ENCODE peak calls at places on chromosome 22, in ten cellular contexts. One of them, this sample, is unnamed.
A peak's percentile ranks its signal among the peaks of the same experiment; 100 is the strongest.

GRCh38 chr22:43670545-43670944 is 141.6 kb downstream of the EFCAB6 start:
- DNase-seq in uterus: no peak
- DNase-seq in MM.1S: no peak
- DNase-seq in H1: no peak
- DNase-seq in adrenal gland: no peak
- DNase-seq in fibroblast of lung: no peak
- DNase-seq in thoracic aorta: no peak
- DNase-seq in psoas muscle: no peak
- DNase-seq in pancreas: no peak
- DNase-seq in stomach: no peak
- DNase-seq in this sample: no peak

GRCh38 chr22:19271856-19272535 is 19.5 kb downstream of the CLTCL1 start:
- DNase-seq in adrenal gland: peak; percentile 91
- DNase-seq in uterus: no peak
- DNase-seq in MM.1S: no peak
- DNase-seq in H1: peak; percentile 20
- DNase-seq in pancreas: no peak
- DNase-seq in fibroblast of lung: peak; percentile 74
- DNase-seq in psoas muscle: no peak
- DNase-seq in stomach: no peak
- DNase-seq in thoracic aorta: no peak
- DNase-seq in this sample: no peak

GRCh38 chr22:24753919-24754318 is 20.6 kb downstream of the PIWIL3 start:
- DNase-seq in uterus: no peak
- DNase-seq in fibroblast of lung: no peak
- DNase-seq in adrenal gland: peak; percentile 11
- DNase-seq in pancreas: no peak
- DNase-seq in psoas muscle: no peak
- DNase-seq in H1: no peak
- DNase-seq in MM.1S: no peak
- DNase-seq in thoracic aorta: no peak
- DNase-seq in stomach: no peak
- DNase-seq in this sample: no peak

GRCh38 chr22:19905619-19906276 is 35.8 kb upstream of the COMT start:
- DNase-seq in adrenal gland: no peak
- DNase-seq in H1: no peak
- DNase-seq in MM.1S: no peak
- DNase-seq in thoracic aorta: no peak
- DNase-seq in psoas muscle: no peak
- DNase-seq in fibroblast of lung: no peak
- DNase-seq in pancreas: no peak
- DNase-seq in uterus: no peak
- DNase-seq in stomach: no peak
- DNase-seq in this sample: no peak

GRCh38 chr22:31940506-31940905 is 3.8 kb upstream of the YWHAH start:
- DNase-seq in H1: no peak
- DNase-seq in stomach: no peak
- DNase-seq in uterus: no peak
- DNase-seq in adrenal gland: no peak
- DNase-seq in pancreas: no peak
- DNase-seq in fibroblast of lung: no peak
- DNase-seq in MM.1S: no peak
- DNase-seq in psoas muscle: no peak
- DNase-seq in thoracic aorta: no peak
- DNase-seq in this sample: no peak

GRCh38 chr22:27804683-27805297 is 3.2 kb upstream of the MN1 start:
- DNase-seq in uterus: peak; percentile 74
- DNase-seq in MM.1S: peak; percentile 28
- DNase-seq in pancreas: peak; percentile 82
- DNase-seq in H1: peak; percentile 86
- DNase-seq in adrenal gland: peak; percentile 79
- DNase-seq in thoracic aorta: no peak
- DNase-seq in psoas muscle: peak; percentile 67
- DNase-seq in fibroblast of lung: peak; percentile 58
- DNase-seq in stomach: peak; percentile 75
- DNase-seq in this sample: peak; percentile 70

GRCh38 chr22:31629741-31630184 is 32.3 kb downstream of the PISD start:
- DNase-seq in stomach: no peak
- DNase-seq in adrenal gland: no peak
- DNase-seq in pancreas: no peak
- DNase-seq in thoracic aorta: no peak
- DNase-seq in psoas muscle: no peak
- DNase-seq in uterus: no peak
- DNase-seq in MM.1S: no peak
- DNase-seq in fibroblast of lung: no peak
- DNase-seq in H1: no peak
- DNase-seq in this sample: no peak

GRCh38 chr22:17087176-17088131 is 2.7 kb downstream of the IL17RA start:
- DNase-seq in thoracic aorta: no peak
- DNase-seq in psoas muscle: no peak
- DNase-seq in MM.1S: peak; percentile 85
- DNase-seq in adrenal gland: peak; percentile 27
- DNase-seq in uterus: no peak
- DNase-seq in fibroblast of lung: peak; percentile 77
- DNase-seq in stomach: no peak
- DNase-seq in pancreas: no peak
- DNase-seq in H1: no peak
- DNase-seq in this sample: no peak

GRCh38 chr22:21642584-21643448 is 714 bp downstream of the SDF2L1 start:
- DNase-seq in fibroblast of lung: peak; percentile 37
- DNase-seq in stomach: peak; percentile 57
- DNase-seq in thoracic aorta: no peak
- DNase-seq in H1: peak; percentile 84
- DNase-seq in MM.1S: peak; percentile 74
- DNase-seq in adrenal gland: peak; percentile 51
- DNase-seq in uterus: no peak
- DNase-seq in psoas muscle: peak; percentile 33
- DNase-seq in pancreas: peak; percentile 75
- DNase-seq in this sample: no peak

DNA sequence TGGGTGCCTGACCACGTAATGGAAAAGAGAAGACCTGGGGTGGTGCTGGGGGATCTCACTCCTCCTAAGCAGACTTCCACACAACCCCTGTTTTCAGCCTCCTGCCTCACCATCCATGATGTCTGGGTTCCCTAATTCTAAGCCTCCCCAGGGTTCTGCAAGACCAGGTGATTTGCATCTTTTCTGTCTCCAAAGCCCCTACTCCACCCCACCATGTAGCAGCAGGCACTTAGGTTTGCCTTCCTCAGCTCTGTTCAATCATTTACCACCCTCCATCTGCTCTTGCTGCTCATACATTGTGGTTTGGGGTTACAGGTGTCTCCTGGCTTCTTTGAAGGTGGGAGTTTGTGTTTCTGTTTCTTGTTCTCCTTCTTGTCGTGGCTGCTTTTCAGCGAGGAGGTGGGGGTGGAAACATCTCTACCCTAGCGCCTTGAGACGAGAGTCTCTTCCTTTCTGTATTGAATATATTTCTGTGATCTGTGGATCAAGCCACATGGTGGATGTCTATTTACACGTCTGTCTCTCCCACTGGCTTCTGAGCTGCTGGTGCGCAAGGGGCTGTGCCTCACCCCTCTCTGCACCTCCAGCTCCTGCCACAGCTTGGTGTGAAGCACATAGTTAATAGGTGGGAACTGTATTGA is 6.6 kb upstream of the SSTR3 start:
- DNase-seq in H1: no peak
- DNase-seq in stomach: no peak
- DNase-seq in fibroblast of lung: no peak
- DNase-seq in pancreas: no peak
- DNase-seq in psoas muscle: no peak
- DNase-seq in adrenal gland: no peak
- DNase-seq in uterus: no peak
- DNase-seq in thoracic aorta: no peak
- DNase-seq in MM.1S: peak; percentile 93
- DNase-seq in this sample: no peak
- H3K4me1 ChIP-seq in H1: no peaks in the 10 kb centered on the region
- H3K4me1 ChIP-seq in stomach: no peaks in the 10 kb centered on the region
- H3K4me1 ChIP-seq in fibroblast of lung: no peaks in the 10 kb centered on the region
- H3K4me1 ChIP-seq in pancreas: no peaks in the 10 kb centered on the region
- H3K4me1 ChIP-seq in psoas muscle: no peaks in the 10 kb centered on the region
- H3K4me1 ChIP-seq in adrenal gland: no peaks in the 10 kb centered on the region
- H3K4me1 ChIP-seq in uterus: no peaks in the 10 kb centered on the region
- H3K4me1 ChIP-seq in thoracic aorta: no peaks in the 10 kb centered on the region
- H3K4me1 ChIP-seq in MM.1S: peaks cover 90% of the 10 kb centered on the region
- H3K4me1 ChIP-seq in this sample: peaks cover 41% of the 10 kb centered on the region

GRCh38 chr22:45330548-45330947 is 20.8 kb downstream of the FAM118A start:
- DNase-seq in uterus: no peak
- DNase-seq in MM.1S: no peak
- DNase-seq in stomach: no peak
- DNase-seq in fibroblast of lung: no peak
- DNase-seq in psoas muscle: no peak
- DNase-seq in pancreas: no peak
- DNase-seq in H1: no peak
- DNase-seq in adrenal gland: no peak
- DNase-seq in thoracic aorta: no peak
- DNase-seq in this sample: no peak

GRCh38 chr22:45329536-45329936 is 19.8 kb downstream of the FAM118A start:
- DNase-seq in thoracic aorta: no peak
- DNase-seq in fibroblast of lung: no peak
- DNase-seq in H1: no peak
- DNase-seq in stomach: no peak
- DNase-seq in adrenal gland: no peak
- DNase-seq in psoas muscle: peak; percentile 80
- DNase-seq in MM.1S: no peak
- DNase-seq in uterus: no peak
- DNase-seq in pancreas: no peak
- DNase-seq in this sample: peak; percentile 80

GRCh38 chr22:45334068-45334467 is 24.3 kb downstream of the FAM118A start:
- DNase-seq in fibroblast of lung: peak; percentile 63
- DNase-seq in MM.1S: no peak
- DNase-seq in uterus: no peak
- DNase-seq in H1: no peak
- DNase-seq in pancreas: no peak
- DNase-seq in psoas muscle: no peak
- DNase-seq in adrenal gland: no peak
- DNase-seq in thoracic aorta: no peak
- DNase-seq in stomach: no peak
- DNase-seq in this sample: no peak

GRCh38 chr22:45331486-45331885 is 21.8 kb downstream of the FAM118A start:
- DNase-seq in fibroblast of lung: no peak
- DNase-seq in psoas muscle: no peak
- DNase-seq in MM.1S: no peak
- DNase-seq in H1: no peak
- DNase-seq in stomach: no peak
- DNase-seq in uterus: no peak
- DNase-seq in thoracic aorta: no peak
- DNase-seq in pancreas: no peak
- DNase-seq in adrenal gland: no peak
- DNase-seq in this sample: no peak

GRCh38 chr22:45332001-45332400 is 22.3 kb downstream of the FAM118A start:
- DNase-seq in adrenal gland: no peak
- DNase-seq in uterus: no peak
- DNase-seq in pancreas: no peak
- DNase-seq in MM.1S: no peak
- DNase-seq in fibroblast of lung: no peak
- DNase-seq in stomach: no peak
- DNase-seq in thoracic aorta: no peak
- DNase-seq in H1: no peak
- DNase-seq in psoas muscle: no peak
- DNase-seq in this sample: no peak
- H3K36me3 ChIP-seq in adrenal gland: no peaks in the 10 kb centered on the region
- H3K36me3 ChIP-seq in uterus: no peaks in the 10 kb centered on the region
- H3K36me3 ChIP-seq in pancreas: peaks cover 7% of the 10 kb centered on the region
- H3K36me3 ChIP-seq in MM.1S: peaks cover 3% of the 10 kb centered on the region
- H3K36me3 ChIP-seq in fibroblast of lung: peaks cover 7% of the 10 kb centered on the region
- H3K36me3 ChIP-seq in stomach: peaks cover 81% of the 10 kb centered on the region
- H3K36me3 ChIP-seq in thoracic aorta: peaks cover 14% of the 10 kb centered on the region
- H3K36me3 ChIP-seq in H1: peaks cover 8% of the 10 kb centered on the region
- H3K36me3 ChIP-seq in psoas muscle: no peaks in the 10 kb centered on the region
- H3K36me3 ChIP-seq in this sample: no peaks in the 10 kb centered on the region

GRCh38 chr22:45855961-45856360 is 121.0 kb downstream of the WNT7B start:
- DNase-seq in H1: no peak
- DNase-seq in psoas muscle: no peak
- DNase-seq in thoracic aorta: no peak
- DNase-seq in stomach: no peak
- DNase-seq in fibroblast of lung: no peak
- DNase-seq in MM.1S: no peak
- DNase-seq in uterus: no peak
- DNase-seq in pancreas: no peak
- DNase-seq in adrenal gland: no peak
- DNase-seq in this sample: no peak

GRCh38 chr22:45848904-45849303 is 128.1 kb downstream of the WNT7B start:
- DNase-seq in fibroblast of lung: no peak
- DNase-seq in MM.1S: no peak
- DNase-seq in pancreas: no peak
- DNase-seq in thoracic aorta: no peak
- DNase-seq in H1: no peak
- DNase-seq in adrenal gland: no peak
- DNase-seq in uterus: no peak
- DNase-seq in psoas muscle: no peak
- DNase-seq in stomach: no peak
- DNase-seq in this sample: no peak

GRCh38 chr22:45846952-45847351 is 130.0 kb downstream of the WNT7B start:
- DNase-seq in psoas muscle: no peak
- DNase-seq in thoracic aorta: no peak
- DNase-seq in pancreas: no peak
- DNase-seq in uterus: no peak
- DNase-seq in stomach: no peak
- DNase-seq in H1: no peak
- DNase-seq in fibroblast of lung: no peak
- DNase-seq in MM.1S: no peak
- DNase-seq in adrenal gland: no peak
- DNase-seq in this sample: no peak

GRCh38 chr22:45857519-45857918 is 119.4 kb downstream of the WNT7B start:
- DNase-seq in uterus: no peak
- DNase-seq in MM.1S: no peak
- DNase-seq in stomach: peak; percentile 15
- DNase-seq in psoas muscle: no peak
- DNase-seq in adrenal gland: no peak
- DNase-seq in fibroblast of lung: no peak
- DNase-seq in thoracic aorta: no peak
- DNase-seq in pancreas: no peak
- DNase-seq in H1: no peak
- DNase-seq in this sample: no peak

DNA sequence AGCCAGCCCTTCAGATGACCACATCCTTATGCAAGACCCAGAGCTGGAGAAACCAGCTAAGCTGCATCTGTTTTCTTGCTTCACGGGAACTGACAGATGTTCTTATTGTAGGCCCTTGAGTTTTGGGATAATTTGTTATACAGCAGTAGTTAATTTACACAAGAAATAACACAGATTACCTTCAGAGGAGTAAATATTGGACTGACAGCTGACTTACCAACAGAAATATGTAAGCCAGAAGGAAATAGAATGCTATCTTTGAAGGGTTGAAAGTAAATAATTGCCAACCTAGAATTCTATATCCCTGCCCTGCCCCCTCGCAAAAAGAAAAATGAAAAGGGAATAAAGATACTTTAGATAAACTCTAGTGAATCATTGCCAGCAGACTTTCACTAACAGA is 124.1 kb downstream of the WNT7B start:
- DNase-seq in pancreas: no peak
- DNase-seq in uterus: no peak
- DNase-seq in MM.1S: no peak
- DNase-seq in fibroblast of lung: no peak
- DNase-seq in H1: no peak
- DNase-seq in stomach: no peak
- DNase-seq in psoas muscle: no peak
- DNase-seq in adrenal gland: no peak
- DNase-seq in thoracic aorta: no peak
- DNase-seq in this sample: no peak
- TF ChIP-seq CTCF in pancreas: no peak
- TF ChIP-seq CTCF in uterus: no peak
- TF ChIP-seq CTCF in MM.1S: no peak
- TF ChIP-seq CTCF in fibroblast of lung: no peak
- TF ChIP-seq CTCF in H1: no peak
- TF ChIP-seq CTCF in stomach: no peak
- TF ChIP-seq CTCF in psoas muscle: no peak
- TF ChIP-seq CTCF in adrenal gland: no peak
- TF ChIP-seq CTCF in thoracic aorta: no peak
- TF ChIP-seq CTCF in this sample: no peak

GRCh38 chr22:35337932-35338331 is 38.2 kb downstream of the TOM1 start:
- DNase-seq in stomach: no peak
- DNase-seq in uterus: no peak
- DNase-seq in MM.1S: no peak
- DNase-seq in adrenal gland: no peak
- DNase-seq in fibroblast of lung: no peak
- DNase-seq in thoracic aorta: no peak
- DNase-seq in H1: no peak
- DNase-seq in pancreas: no peak
- DNase-seq in psoas muscle: no peak
- DNase-seq in this sample: no peak
- H3K4me1 ChIP-seq in stomach: no peaks in the 10 kb centered on the region
- H3K4me1 ChIP-seq in uterus: no peaks in the 10 kb centered on the region
- H3K4me1 ChIP-seq in MM.1S: no peaks in the 10 kb centered on the region
- H3K4me1 ChIP-seq in adrenal gland: peaks cover 23% of the 10 kb centered on the region
- H3K4me1 ChIP-seq in fibroblast of lung: no peaks in the 10 kb centered on the region
- H3K4me1 ChIP-seq in thoracic aorta: no peaks in the 10 kb centered on the region
- H3K4me1 ChIP-seq in H1: no peaks in the 10 kb centered on the region
- H3K4me1 ChIP-seq in pancreas: peaks cover 12% of the 10 kb centered on the region
- H3K4me1 ChIP-seq in psoas muscle: no peaks in the 10 kb centered on the region
- H3K4me1 ChIP-seq in this sample: peaks cover 16% of the 10 kb centered on the region

This sample was measured in heart right ventricle.